ENCODE peak calls at places on chromosome 20, in four cellular contexts. One of them, this sample, is unnamed.

GRCh38 chr20:6735913-6736845 is 31.3 kb upstream of the BMP2 start:
- DNase-seq in HepG2: no peak
- DNase-seq in SK-N-SH: no peak
- DNase-seq in K562: no peak
- DNase-seq in this sample: no peak

GRCh38 chr20:17864791-17865190 is 103.8 kb downstream of the SNX5 start:
- DNase-seq in K562: no peak
- DNase-seq in SK-N-SH: no peak
- DNase-seq in HepG2: no peak
- DNase-seq in this sample: no peak

GRCh38 chr20:45306431-45306982 is at the start of gene RBPJL:
- DNase-seq in K562: peak; percentile 66
- DNase-seq in HepG2: no peak
- DNase-seq in SK-N-SH: peak; percentile 90
- DNase-seq in this sample: peak; percentile 79

GRCh38 chr20:36872857-36873256 is 3.1 kb upstream of the TLDC2 start:
- DNase-seq in HepG2: no peak
- DNase-seq in K562: no peak
- DNase-seq in SK-N-SH: peak; percentile 84
- DNase-seq in this sample: no peak

GRCh38 chr20:55888655-55889054 is 116.7 kb downstream of the CBLN4 start:
- DNase-seq in HepG2: no peak
- DNase-seq in SK-N-SH: peak; percentile 12
- DNase-seq in K562: no peak
- DNase-seq in this sample: no peak

GRCh38 chr20:6501061-6501460 is 266.4 kb upstream of the BMP2 start:
- DNase-seq in SK-N-SH: no peak
- DNase-seq in K562: no peak
- DNase-seq in HepG2: peak; percentile 24
- DNase-seq in this sample: no peak

GRCh38 chr20:9200620-9201019 is 131.7 kb downstream of the PLCB4 start:
- DNase-seq in K562: no peak
- DNase-seq in SK-N-SH: no peak
- DNase-seq in HepG2: no peak
- DNase-seq in this sample: no peak

GRCh38 chr20:9024996-9025395 is 43.9 kb upstream of the PLCB4 start:
- DNase-seq in HepG2: no peak
- DNase-seq in K562: no peak
- DNase-seq in SK-N-SH: no peak
- DNase-seq in this sample: no peak

GRCh38 chr20:17023811-17024210 is 203.0 kb upstream of the PCSK2 start:
- DNase-seq in K562: no peak
- DNase-seq in SK-N-SH: no peak
- DNase-seq in HepG2: no peak
- DNase-seq in this sample: peak; percentile 60

GRCh38 chr20:8545212-8545611 is 413.1 kb downstream of the PLCB1 start:
- DNase-seq in HepG2: no peak
- DNase-seq in K562: no peak
- DNase-seq in SK-N-SH: no peak
- DNase-seq in this sample: no peak

GRCh38 chr20:43751167-43752050 is 24.6 kb upstream of the GTSF1L start:
- DNase-seq in K562: no peak
- DNase-seq in SK-N-SH: no peak
- DNase-seq in HepG2: no peak
- DNase-seq in this sample: no peak

GRCh38 chr20:34312544-34313217 is 9.5 kb upstream of the AHCY start:
- DNase-seq in HepG2: peak; percentile 96
- DNase-seq in K562: peak; percentile 83
- DNase-seq in SK-N-SH: peak; percentile 91
- DNase-seq in this sample: peak; percentile 95

GRCh38 chr20:19288636-19289035 is 76.2 kb downstream of the SLC24A3 start:
- DNase-seq in K562: no peak
- DNase-seq in SK-N-SH: no peak
- DNase-seq in HepG2: no peak
- DNase-seq in this sample: no peak

GRCh38 chr20:651713-652610 is 1.0 kb downstream of the SRXN1 start:
- DNase-seq in HepG2: no peak
- DNase-seq in SK-N-SH: no peak
- DNase-seq in K562: peak; percentile 58
- DNase-seq in this sample: no peak

GRCh38 chr20:54062812-54063280 is 7.5 kb downstream of the BCAS1 start:
- DNase-seq in HepG2: peak; percentile 70
- DNase-seq in K562: peak; percentile 59
- DNase-seq in SK-N-SH: peak; percentile 66
- DNase-seq in this sample: no peak

GRCh38 chr20:24782221-24782620 is 166.8 kb upstream of the CST7 start:
- DNase-seq in K562: no peak
- DNase-seq in SK-N-SH: no peak
- DNase-seq in HepG2: no peak
- DNase-seq in this sample: no peak

GRCh38 chr20:36856691-36857635 is 19.0 kb upstream of the TLDC2 start:
- DNase-seq in K562: no peak
- DNase-seq in HepG2: no peak
- DNase-seq in SK-N-SH: no peak
- DNase-seq in this sample: no peak

GRCh38 chr20:21569586-21569985 is 55.7 kb upstream of the NKX2-2 start:
- DNase-seq in SK-N-SH: no peak
- DNase-seq in HepG2: no peak
- DNase-seq in K562: no peak
- DNase-seq in this sample: no peak

GRCh38 chr20:855466-856360 is 22.2 kb downstream of the FAM110A start:
- DNase-seq in SK-N-SH: no peak
- DNase-seq in HepG2: no peak
- DNase-seq in K562: no peak
- DNase-seq in this sample: no peak

GRCh38 chr20:61436674-61437279 is 184.7 kb downstream of the CDH4 start:
- DNase-seq in K562: no peak
- DNase-seq in SK-N-SH: no peak
- DNase-seq in HepG2: no peak
- DNase-seq in this sample: peak; percentile 86

GRCh38 chr20:48025661-48026060 is 240.4 kb upstream of the SULF2 start:
- DNase-seq in SK-N-SH: no peak
- DNase-seq in HepG2: no peak
- DNase-seq in K562: no peak
- DNase-seq in this sample: no peak

GRCh38 chr20:44029848-44030230 is 115.2 kb downstream of the TOX2 start:
- DNase-seq in HepG2: no peak
- DNase-seq in SK-N-SH: no peak
- DNase-seq in K562: no peak
- DNase-seq in this sample: no peak

GRCh38 chr20:21322921-21323321 is 19.8 kb downstream of the XRN2 start:
- DNase-seq in SK-N-SH: no peak
- DNase-seq in HepG2: no peak
- DNase-seq in K562: peak; percentile 14
- DNase-seq in this sample: no peak

GRCh38 chr20:36820928-36821327 is 47.4 kb upstream of the DSN1 start:
- DNase-seq in SK-N-SH: no peak
- DNase-seq in K562: no peak
- DNase-seq in HepG2: no peak
- DNase-seq in this sample: no peak

GRCh38 chr20:62652051-62652893 is 10.0 kb downstream of the SLCO4A1 start:
- DNase-seq in K562: peak; percentile 76
- DNase-seq in HepG2: peak; percentile 90
- DNase-seq in SK-N-SH: peak; percentile 70
- DNase-seq in this sample: peak; percentile 50

GRCh38 chr20:3744037-3744436 is 11.6 kb downstream of the HSPA12B start:
- DNase-seq in K562: no peak
- DNase-seq in SK-N-SH: no peak
- DNase-seq in HepG2: no peak
- DNase-seq in this sample: no peak

GRCh38 chr20:62030834-62031434 is 34.7 kb downstream of the TAF4 start:
- DNase-seq in HepG2: peak; percentile 51
- DNase-seq in K562: peak; percentile 20
- DNase-seq in SK-N-SH: no peak
- DNase-seq in this sample: no peak

DNA sequence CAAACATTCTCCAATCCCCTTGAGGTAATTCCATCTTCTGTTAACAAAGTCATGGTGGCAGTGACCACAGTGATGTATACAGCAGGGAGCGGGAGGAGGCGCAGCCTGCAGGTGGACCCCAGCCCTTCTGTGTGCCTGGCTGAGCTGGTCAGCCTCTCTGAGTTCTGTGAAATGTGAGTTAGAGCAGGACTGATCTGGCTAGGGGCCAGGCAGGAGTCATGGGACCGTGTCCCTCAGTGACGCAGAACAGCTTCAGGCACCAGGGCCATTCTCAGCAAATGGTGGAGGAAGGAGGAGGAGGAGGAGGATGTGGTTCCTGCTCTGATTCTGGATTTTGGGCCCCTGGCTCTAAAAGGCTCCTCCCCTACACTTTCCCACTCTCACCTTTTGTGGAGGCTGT is 6.9 kb downstream of the PHACTR3 start:
- DNase-seq in K562: no peak
- DNase-seq in SK-N-SH: peak; percentile 54
- DNase-seq in HepG2: no peak
- DNase-seq in this sample: no peak
- TF ChIP-seq FOXJ3 in K562: no peak
- TF ChIP-seq FOXJ3 in SK-N-SH: no peak
- TF ChIP-seq FOXJ3 in HepG2: no peak
- TF ChIP-seq FOXJ3 in this sample: no peak

DNA sequence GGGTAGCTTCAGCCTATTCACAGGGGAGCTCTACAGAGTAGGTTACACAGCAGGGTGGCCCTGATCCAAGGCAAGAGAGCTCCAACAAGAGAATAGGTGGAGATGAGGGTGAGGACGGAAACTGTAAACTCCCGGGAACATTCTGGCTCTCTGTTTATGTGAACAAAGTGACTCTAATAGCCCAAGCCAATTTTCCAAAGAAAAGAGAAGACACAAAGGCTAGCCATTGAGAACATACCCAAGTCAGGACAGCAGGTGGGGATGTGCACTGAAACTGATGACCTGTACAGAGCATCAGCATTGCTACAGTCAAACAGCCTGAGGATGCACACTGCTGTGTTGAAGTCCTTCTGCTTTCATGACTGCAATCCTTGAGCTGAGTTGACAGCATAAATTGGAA is 136.0 kb upstream of the TOP1 start:
- DNase-seq in K562: no peak
- DNase-seq in HepG2: no peak
- DNase-seq in SK-N-SH: no peak
- DNase-seq in this sample: no peak
- TF ChIP-seq CTCF in K562: peak; percentile 22
- TF ChIP-seq CTCF in HepG2: peak; percentile 42
- TF ChIP-seq CTCF in SK-N-SH: no peak
- TF ChIP-seq CTCF in this sample: no peak

GRCh38 chr20:49399329-49399728 is 83.1 kb downstream of the KCNB1 start:
- DNase-seq in K562: no peak
- DNase-seq in SK-N-SH: no peak
- DNase-seq in HepG2: no peak
- DNase-seq in this sample: no peak

GRCh38 chr20:49398401-49399144 is 83.9 kb downstream of the KCNB1 start:
- DNase-seq in K562: peak; percentile 47
- DNase-seq in SK-N-SH: no peak
- DNase-seq in HepG2: no peak
- DNase-seq in this sample: no peak

GRCh38 chr20:49395659-49396058 is 86.8 kb downstream of the KCNB1 start:
- DNase-seq in SK-N-SH: no peak
- DNase-seq in K562: no peak
- DNase-seq in HepG2: no peak
- DNase-seq in this sample: no peak

GRCh38 chr20:49396230-49396629 is 86.2 kb downstream of the KCNB1 start:
- DNase-seq in HepG2: no peak
- DNase-seq in SK-N-SH: no peak
- DNase-seq in K562: no peak
- DNase-seq in this sample: no peak

GRCh38 chr20:49397525-49397924 is 84.9 kb downstream of the KCNB1 start:
- DNase-seq in SK-N-SH: no peak
- DNase-seq in HepG2: no peak
- DNase-seq in K562: peak; percentile 30
- DNase-seq in this sample: no peak
- TF ChIP-seq FOXJ3 in SK-N-SH: no peak
- TF ChIP-seq FOXJ3 in HepG2: no peak
- TF ChIP-seq FOXJ3 in K562: no peak
- TF ChIP-seq FOXJ3 in this sample: no peak

GRCh38 chr20:46939031-46939430 is 44.4 kb downstream of the EYA2 start:
- DNase-seq in HepG2: peak; percentile 32
- DNase-seq in K562: peak; percentile 74
- DNase-seq in SK-N-SH: peak; percentile 50
- DNase-seq in this sample: peak; percentile 25
- TF ChIP-seq CTCF in HepG2: no peak
- TF ChIP-seq CTCF in K562: no peak
- TF ChIP-seq CTCF in SK-N-SH: peak; percentile 37
- TF ChIP-seq CTCF in this sample: no peak

DNA sequence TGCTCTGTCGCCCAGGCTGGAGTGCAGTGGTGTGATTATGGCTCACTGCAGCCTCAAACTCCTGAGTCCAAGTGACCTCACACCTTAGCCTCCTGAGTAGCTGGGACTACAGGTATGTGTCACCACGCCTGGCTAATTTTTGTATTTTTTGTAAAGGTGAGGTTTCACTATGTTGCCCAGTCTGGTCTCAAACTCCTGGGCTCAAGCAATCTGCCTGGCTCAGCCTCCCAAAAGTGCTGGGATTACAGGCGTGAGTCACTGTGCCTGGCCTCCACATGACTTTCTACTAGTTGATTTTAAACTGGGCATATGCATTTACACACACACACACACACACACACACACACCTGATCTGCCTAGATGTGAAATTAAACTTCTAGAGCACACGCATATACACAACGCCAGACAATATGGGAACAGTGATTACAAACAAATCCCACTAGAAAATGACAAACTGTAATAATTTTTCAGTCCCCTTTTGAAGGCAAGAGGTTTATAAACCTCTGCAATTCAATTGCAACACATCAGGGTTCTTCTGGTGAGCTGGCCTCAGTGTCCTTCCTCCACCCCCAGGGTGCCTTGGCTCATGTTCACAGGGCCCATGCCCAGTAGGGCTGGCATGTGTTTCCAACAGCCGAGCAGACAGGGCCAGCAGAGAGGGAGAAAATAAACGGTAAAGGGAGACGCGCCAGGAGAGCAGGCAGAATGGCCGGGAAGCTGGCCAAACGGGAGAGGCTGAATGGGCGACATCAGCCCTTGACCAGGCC is 31.2 kb downstream of the PARD6B start:
- DNase-seq in SK-N-SH: peak; percentile 58
- DNase-seq in HepG2: peak; percentile 34
- DNase-seq in K562: no peak
- DNase-seq in this sample: no peak
- TF ChIP-seq FOXJ3 in SK-N-SH: no peak
- TF ChIP-seq FOXJ3 in HepG2: no peak
- TF ChIP-seq FOXJ3 in K562: no peak
- TF ChIP-seq FOXJ3 in this sample: no peak